ENCODE peak calls at places on chromosomes 7 and 10, in seven cellular contexts. H, T, W, O, E, P and L are unnamed samples.

GRCh38 chr10:76393875-76394706 is 962.7 kb downstream of the LRMDA start:
- DNase-seq in H (no peak), T (no peak), W (no peak), O (no peak), E (no peak), P (no peak), L (no peak)

GRCh38 chr10:84539244-84539643 is 210.9 kb downstream of the CCSER2 start:
- DNase-seq in H (no peak), T (peak), W (no peak), O (no peak), E (no peak), P (no peak), L (no peak)

GRCh38 chr7:115059312-115059711 is 137.4 kb downstream of the MDFIC start:
- DNase-seq in H (no peak), T (peak), W (no peak), O (no peak), E (no peak), P (no peak), L (no peak)

GRCh38 chr10:77806511-77807157 is 119.9 kb downstream of the DLG5 start:
- DNase-seq in H (no peak), T (no peak), W (no peak), O (no peak), E (no peak), P (no peak), L (no peak)

GRCh38 chr10:97752956-97753355 is 16.0 kb downstream of the ZFYVE27 start:
- DNase-seq in H (no peak), T (no peak), W (no peak), O (no peak), E (no peak), P (no peak), L (no peak)

GRCh38 chr7:98105942-98106544 is 619 bp upstream of the LMTK2 start:
- DNase-seq in H (no peak), T (no peak), W (no peak), O (no peak), E (no peak), P (peak), L (peak)

GRCh38 chr10:93098816-93099215 is 25.1 kb downstream of the CYP26A1 start:
- DNase-seq in H (no peak), T (no peak), W (no peak), O (no peak), E (no peak), P (no peak), L (no peak)

GRCh38 chr10:133354672-133355240 is 3.1 kb downstream of the FUOM start:
- DNase-seq in H (no peak), T (no peak), W (no peak), O (no peak), E (no peak), P (no peak), L (no peak)

GRCh38 chr10:77289027-77289501 is 348.5 kb downstream of the KCNMA1 start:
- DNase-seq in H (no peak), T (no peak), W (no peak), O (no peak), E (peak), P (no peak), L (no peak)

GRCh38 chr10:79055892-79056291 is 12.9 kb upstream of the ZMIZ1 start:
- DNase-seq in H (no peak), T (no peak), W (no peak), O (peak), E (peak), P (peak), L (no peak)

GRCh38 chr7:5701085-5701914 is 80.2 kb downstream of the RNF216 start:
- DNase-seq in H (no peak), T (no peak), W (no peak), O (no peak), E (no peak), P (no peak), L (peak)

GRCh38 chr7:55129409-55130078 is 110.7 kb downstream of the EGFR start:
- DNase-seq in H (no peak), T (peak), W (no peak), O (no peak), E (no peak), P (no peak), L (no peak)

GRCh38 chr7:148975896-148976295 is 52.4 kb downstream of the PDIA4 start:
- DNase-seq in H (no peak), T (no peak), W (no peak), O (no peak), E (no peak), P (no peak), L (no peak)

GRCh38 chr10:117933036-117933435 is 113.7 kb downstream of the RAB11FIP2 start:
- DNase-seq in H (no peak), T (no peak), W (no peak), O (no peak), E (no peak), P (no peak), L (no peak)

GRCh38 chr10:110739811-110740271 is 95.7 kb downstream of the RBM20 start:
- DNase-seq in H (peak), T (no peak), W (no peak), O (no peak), E (no peak), P (no peak), L (no peak)

GRCh38 chr10:12321641-12322040 is 27.7 kb upstream of the CAMK1D start:
- DNase-seq in H (no peak), T (no peak), W (no peak), O (no peak), E (no peak), P (no peak), L (no peak)

GRCh38 chr7:111855161-111855841 is 293.0 kb upstream of the IMMP2L start:
- DNase-seq in H (peak), T (peak), W (peak), O (peak), E (no peak), P (peak), L (peak)

GRCh38 chr10:132306951-132307751 is 599 bp downstream of the STK32C start:
- DNase-seq in H (no peak), T (peak), W (no peak), O (peak), E (peak), P (peak), L (peak)

GRCh38 chr7:27765856-27766255 is 25.9 kb downstream of the TAX1BP1 start:
- DNase-seq in H (no peak), T (no peak), W (no peak), O (no peak), E (no peak), P (no peak), L (no peak)

GRCh38 chr10:48774416-48775205 is 89.9 kb downstream of the WDFY4 start:
- DNase-seq in H (no peak), T (no peak), W (no peak), O (no peak), E (no peak), P (no peak), L (no peak)

GRCh38 chr10:120283093-120283492 is 173.9 kb upstream of the PLPP4 start:
- DNase-seq in H (no peak), T (no peak), W (no peak), O (no peak), E (no peak), P (no peak), L (no peak)

GRCh38 chr10:102919992-102920736 is 2.1 kb downstream of the CNNM2 start:
- DNase-seq in H (no peak), T (no peak), W (no peak), O (no peak), E (no peak), P (no peak), L (no peak)

GRCh38 chr7:93307131-93307660 is 75.0 kb downstream of the VPS50 start:
- DNase-seq in H (no peak), T (peak), W (no peak), O (no peak), E (no peak), P (no peak), L (no peak)

GRCh38 chr7:25392571-25393338 is 164.5 kb upstream of the NPVF start:
- DNase-seq in H (no peak), T (no peak), W (no peak), O (no peak), E (no peak), P (no peak), L (no peak)

GRCh38 chr10:1187855-1188555 is 131.8 kb downstream of the WDR37 start:
- DNase-seq in H (no peak), T (no peak), W (no peak), O (no peak), E (no peak), P (no peak), L (no peak)

GRCh38 chr10:103204353-103205255 is 11.5 kb upstream of the NT5C2 start:
- DNase-seq in H (peak), T (no peak), W (no peak), O (no peak), E (no peak), P (no peak), L (no peak)

GRCh38 chr10:49620841-49621378 is 7.1 kb downstream of the CHAT start:
- DNase-seq in H (no peak), T (no peak), W (no peak), O (no peak), E (peak), P (no peak), L (no peak)

GRCh38 chr10:22219308-22219707 is 1.5 kb upstream of the EBLN1 start:
- DNase-seq in H (no peak), T (no peak), W (no peak), O (no peak), E (no peak), P (no peak), L (no peak)

GRCh38 chr10:22222236-22223190 is 4.7 kb upstream of the EBLN1 start:
- DNase-seq in H (no peak), T (no peak), W (no peak), O (no peak), E (no peak), P (no peak), L (peak)

GRCh38 chr10:22217842-22218241 is at the start of gene EBLN1:
- DNase-seq in H (no peak), T (no peak), W (no peak), O (no peak), E (no peak), P (no peak), L (no peak)

DNA sequence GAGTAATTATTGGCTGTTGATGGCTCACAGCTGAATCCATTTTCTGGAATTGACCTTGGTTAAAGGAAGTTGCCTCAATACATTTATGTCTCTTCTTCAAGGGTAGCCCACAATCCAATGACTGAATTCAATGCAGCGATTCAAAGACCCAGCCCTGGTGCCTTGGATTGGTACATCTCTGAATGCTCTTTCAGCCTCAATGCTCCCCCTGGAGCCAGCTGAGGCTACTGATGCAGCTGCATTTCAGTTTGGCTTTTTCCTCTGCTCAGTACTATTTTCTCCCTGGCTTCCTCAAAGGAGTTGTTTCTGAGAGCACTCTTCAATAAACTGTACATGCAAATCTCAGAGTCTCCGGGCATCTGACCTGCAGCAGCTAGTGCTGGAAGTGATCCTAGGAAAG is 633 bp upstream of the EBLN1 start:
- DNase-seq in H (no peak), T (peak), W (no peak), O (no peak), E (no peak), P (no peak), L (no peak)
- TF ChIP-seq CTCF in H (peak), T (peak), W (peak), O (no peak), E (no peak), P (no peak), L (no peak)

GRCh38 chr10:109411897-109412296 is 511.4 kb downstream of the XPNPEP1 start:
- DNase-seq in H (no peak), T (peak), W (no peak), O (no peak), E (no peak), P (no peak), L (no peak)
- TF ChIP-seq CTCF in H (peak), T (no peak), W (peak), O (no peak), E (no peak), P (no peak), L (no peak)

GRCh38 chr7:21980921-21981320 is 35.2 kb upstream of the CDCA7L start:
- DNase-seq in H (no peak), T (no peak), W (no peak), O (no peak), E (no peak), P (no peak), L (no peak)

GRCh38 chr7:21986101-21986500 is 40.4 kb upstream of the CDCA7L start:
- DNase-seq in H (no peak), T (no peak), W (no peak), O (no peak), E (no peak), P (no peak), L (no peak)

GRCh38 chr7:21984042-21984441 is 38.3 kb upstream of the CDCA7L start:
- DNase-seq in H (no peak), T (no peak), W (no peak), O (no peak), E (no peak), P (no peak), L (no peak)

DNA sequence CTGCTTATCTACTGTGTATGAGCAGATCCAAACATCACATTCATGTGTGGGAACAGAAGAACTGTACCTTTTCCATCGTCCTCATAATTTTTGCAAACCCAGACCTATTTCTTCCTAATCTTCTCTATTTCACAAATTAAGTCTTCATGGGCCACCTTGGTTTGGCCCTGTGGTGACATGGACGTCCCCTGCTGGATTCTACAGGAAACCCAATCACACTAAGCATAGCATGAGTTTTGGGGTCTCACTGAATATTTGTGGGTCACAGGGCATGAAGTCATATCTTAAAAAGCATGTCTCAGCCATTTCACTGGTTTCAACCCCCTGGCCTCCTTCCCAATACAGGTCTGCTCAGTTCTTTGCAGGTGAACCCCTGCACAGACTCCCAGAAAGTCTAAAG is 35.8 kb upstream of the CDCA7L start:
- DNase-seq in H (no peak), T (no peak), W (no peak), O (no peak), E (no peak), P (no peak), L (no peak)
- TF ChIP-seq CTCF in H (no peak), T (no peak), W (peak), O (no peak), E (no peak), P (no peak), L (no peak)

GRCh38 chr10:115125505-115125904 is 32.3 kb downstream of the ATRNL1 start:
- DNase-seq in H (no peak), T (no peak), W (no peak), O (no peak), E (no peak), P (no peak), L (peak)

DNA sequence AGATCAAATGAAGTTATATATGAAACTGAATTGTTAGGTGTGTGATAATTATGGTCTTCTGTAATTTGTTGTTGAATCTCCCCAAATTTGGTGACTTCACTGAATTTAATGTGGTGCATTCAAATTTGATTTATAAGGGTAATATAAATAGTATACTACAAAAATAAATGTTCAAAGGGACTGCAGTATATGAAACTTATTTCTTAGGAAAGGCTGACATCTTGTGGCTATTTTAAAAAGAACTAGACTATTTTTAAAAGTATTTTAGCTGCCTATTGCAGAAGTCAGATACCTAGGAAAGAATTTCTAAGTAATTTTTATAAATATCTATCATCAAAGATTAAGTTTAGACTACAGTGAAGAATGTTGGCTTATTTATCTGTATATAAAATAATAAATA is 36.6 kb downstream of the ATRNL1 start:
- DNase-seq in H (no peak), T (peak), W (peak), O (no peak), E (no peak), P (no peak), L (peak)
- TF ChIP-seq CTCF in H (peak), T (peak), W (no peak), O (peak), E (peak), P (no peak), L (peak)

DNA sequence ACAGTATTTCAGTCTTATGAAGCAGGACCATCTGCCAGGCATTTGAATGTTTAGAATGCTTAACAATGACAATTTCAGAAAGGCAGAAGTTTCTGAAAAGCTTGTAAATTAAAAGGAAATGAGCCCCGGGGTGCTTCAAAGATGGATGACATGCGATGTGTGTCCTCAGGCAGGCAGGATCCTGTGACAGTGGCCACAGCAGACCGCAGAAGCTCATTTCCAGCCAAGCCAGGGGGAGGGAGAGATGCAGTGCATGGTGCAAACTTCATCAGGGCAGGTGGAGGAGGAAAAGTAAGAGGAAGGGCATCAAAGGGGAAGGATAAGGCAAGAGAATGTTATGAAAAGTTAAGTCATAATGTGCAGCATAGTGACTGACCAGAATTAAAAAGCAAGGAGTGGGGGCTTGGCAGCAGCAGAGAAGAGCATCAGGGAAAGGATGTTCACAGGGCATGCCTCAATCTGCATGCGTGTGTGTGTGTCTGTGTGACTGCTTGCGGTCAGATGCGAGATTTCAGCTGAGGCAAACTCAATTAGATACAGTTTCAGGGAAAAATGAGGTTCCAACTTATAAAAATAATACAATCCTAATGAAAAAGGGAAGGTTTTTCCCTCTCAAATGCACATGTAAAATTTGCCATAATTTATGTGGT is 173.7 kb downstream of the COBL start:
- DNase-seq in H (no peak), T (no peak), W (no peak), O (no peak), E (no peak), P (no peak), L (no peak)
- TF ChIP-seq CTCF in H (no peak), T (no peak), W (no peak), O (no peak), E (no peak), P (no peak), L (no peak)

GRCh38 chr7:47847207-47847606 is 101.1 kb downstream of the PKD1L1 start:
- DNase-seq in H (no peak), T (no peak), W (no peak), O (no peak), E (no peak), P (no peak), L (no peak)

GRCh38 chr7:47852330-47853245 is 95.7 kb downstream of the PKD1L1 start:
- DNase-seq in H (no peak), T (peak), W (no peak), O (no peak), E (no peak), P (no peak), L (peak)
- TF ChIP-seq CTCF in H (peak), T (peak), W (peak), O (no peak), E (no peak), P (no peak), L (peak)